ENCODE peak calls at places on chromosomes 6 and 20, in five cellular contexts. N is K562, W is SK-N-SH, A is HCT116, K is GM12878. J is an unnamed sample.

GRCh38 chr20:2626853-2627541 is 25.4 kb upstream of the NOP56 start:
- DNase-seq in W (no peak), N (no peak), A (peak), K (no peak), J (peak)

GRCh38 chr6:168827484-168827883 is 386.5 kb downstream of the SMOC2 start:
- DNase-seq in A (no peak), W (peak), K (no peak), N (no peak), J (no peak)

GRCh38 chr6:150008588-150008987 is 16.7 kb downstream of the RAET1L start:
- DNase-seq in W (no peak), A (peak), K (no peak), N (peak), J (no peak)

GRCh38 chr6:10174056-10174455 is 240.8 kb downstream of the TFAP2A start:
- DNase-seq in K (no peak), W (no peak), A (no peak), N (no peak), J (no peak)

GRCh38 chr6:73513496-73513854 is 7.4 kb downstream of the EEF1A1 start:
- DNase-seq in K (no peak), W (no peak), A (no peak), N (no peak), J (no peak)

GRCh38 chr6:66189915-66190314 is 482.9 kb upstream of the EYS start:
- DNase-seq in N (no peak), W (no peak), A (no peak), K (no peak), J (peak)

GRCh38 chr20:19501476-19502115 is 256.5 kb upstream of the RIN2 start:
- DNase-seq in W (no peak), A (no peak), N (no peak), K (no peak), J (no peak)

GRCh38 chr20:40251284-40251932 is 437.6 kb downstream of the MAFB start:
- DNase-seq in K (no peak), N (no peak), W (peak), A (peak), J (peak)

GRCh38 chr20:33169176-33169794 is 1.3 kb downstream of the BPIFA2 start:
- DNase-seq in N (peak), K (no peak), A (no peak), W (no peak), J (peak)

GRCh38 chr6:151402228-151402627 is 10.9 kb upstream of the ZBTB2 start:
- DNase-seq in N (no peak), A (no peak), K (no peak), W (no peak), J (no peak)

GRCh38 chr6:28489366-28490190 is 26.0 kb downstream of the GPX6 start:
- DNase-seq in N (peak), W (peak), K (peak), A (peak), J (peak)

DNA sequence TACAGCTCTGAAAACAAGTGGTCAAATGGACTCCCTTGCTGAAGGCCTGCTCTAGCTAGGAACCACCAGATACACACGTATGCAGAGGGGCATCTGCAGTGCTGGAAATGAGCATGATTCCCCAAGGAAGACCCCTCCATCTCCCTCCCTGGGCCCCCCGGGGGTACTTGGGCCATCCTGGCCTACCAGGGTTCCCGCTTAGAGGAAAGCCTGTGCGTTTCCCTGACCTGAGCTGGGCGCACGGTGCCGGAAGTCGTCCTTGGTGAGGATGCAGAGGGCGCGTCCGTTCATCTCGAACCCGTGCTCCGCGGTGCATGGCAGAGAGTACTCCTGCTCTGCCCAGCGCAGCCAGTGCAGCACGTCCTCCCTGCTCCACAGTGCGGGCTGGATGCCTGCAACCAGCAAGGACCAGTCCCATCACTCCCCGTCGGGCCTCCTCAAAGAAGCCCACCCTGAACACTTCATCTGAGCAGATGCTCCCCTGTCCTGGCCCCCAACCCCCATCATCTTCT is 11.8 kb downstream of the ETV7 start:
- DNase-seq in K (no peak), N (no peak), W (no peak), A (no peak), J (no peak)
- TF ChIP-seq ZBTB33 in K (no peak), N (no peak), W (no peak), A (no peak), J (no peak)

DNA sequence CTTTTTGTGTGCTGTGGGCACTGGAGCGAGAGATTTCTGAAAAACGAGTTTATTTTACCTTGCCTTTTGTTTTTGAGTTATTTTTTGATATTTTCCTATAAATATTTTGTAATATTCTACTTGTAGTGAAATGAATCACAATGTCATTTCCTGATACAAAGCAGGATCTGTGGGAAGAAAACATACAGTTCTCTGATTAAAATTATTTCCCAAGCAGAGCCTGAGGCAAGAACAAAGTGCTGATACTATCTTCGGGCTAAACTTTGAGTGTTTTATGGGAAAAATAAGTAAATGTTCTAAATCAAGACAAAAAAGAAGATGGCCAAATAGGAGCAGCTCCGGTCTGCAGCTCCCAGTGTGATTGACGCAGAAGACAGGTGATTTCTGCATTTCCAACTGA is 33.7 kb upstream of the ELOVL5 start:
- DNase-seq in K (no peak), W (no peak), N (no peak), A (no peak), J (no peak)
- TF ChIP-seq ZBTB33 in K (no peak), W (no peak), N (no peak), A (no peak), J (no peak)

GRCh38 chr6:47246556-47246955 is 63.1 kb downstream of the TNFRSF21 start:
- DNase-seq in K (no peak), N (no peak), W (no peak), A (no peak), J (no peak)

GRCh38 chr6:47250302-47250701 is 59.4 kb downstream of the TNFRSF21 start:
- DNase-seq in N (no peak), K (no peak), W (no peak), A (no peak), J (no peak)

GRCh38 chr6:47245745-47246371 is 63.8 kb downstream of the TNFRSF21 start:
- DNase-seq in W (no peak), N (no peak), K (no peak), A (no peak), J (no peak)

GRCh38 chr6:47248446-47248845 is 61.3 kb downstream of the TNFRSF21 start:
- DNase-seq in W (peak), K (no peak), A (no peak), N (no peak), J (no peak)

DNA sequence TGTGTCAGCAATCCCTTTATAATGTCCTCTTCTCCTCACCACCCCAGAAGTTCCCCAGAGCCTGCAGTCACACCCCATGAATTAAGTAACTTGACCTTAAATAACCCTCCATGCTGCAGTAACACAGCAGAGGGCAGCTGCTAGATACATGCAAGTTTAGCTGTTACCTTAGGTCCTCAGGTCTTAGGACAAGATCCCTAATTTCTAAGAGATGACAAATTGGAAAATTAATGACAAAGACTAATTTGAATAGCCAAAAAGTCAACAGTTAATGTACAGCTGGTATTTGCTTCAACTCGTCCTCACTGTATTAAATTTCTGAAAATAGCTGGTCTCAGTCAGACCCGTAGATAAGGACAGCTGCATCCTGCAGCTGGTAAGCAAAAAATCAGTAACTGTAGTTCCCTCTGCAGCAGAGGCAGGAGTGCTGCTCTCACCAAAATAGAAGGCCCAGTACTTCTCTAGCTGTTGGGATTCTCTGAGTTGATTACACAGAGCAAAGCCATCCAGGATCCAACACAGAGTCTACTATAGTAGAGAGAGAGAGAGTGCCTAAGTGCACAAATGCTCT is 62.4 kb downstream of the TNFRSF21 start:
- DNase-seq in W (peak), K (no peak), N (no peak), A (no peak), J (no peak)
- TF ChIP-seq ZBTB33 in W (no peak), K (no peak), N (no peak), A (no peak), J (no peak)

GRCh38 chr20:58482416-58482815 is 32.8 kb downstream of the APCDD1L start:
- DNase-seq in W (no peak), K (no peak), N (peak), A (no peak), J (no peak)
- TF ChIP-seq ZBTB33 in W (no peak), K (no peak), N (no peak), A (no peak), J (no peak)

DNA sequence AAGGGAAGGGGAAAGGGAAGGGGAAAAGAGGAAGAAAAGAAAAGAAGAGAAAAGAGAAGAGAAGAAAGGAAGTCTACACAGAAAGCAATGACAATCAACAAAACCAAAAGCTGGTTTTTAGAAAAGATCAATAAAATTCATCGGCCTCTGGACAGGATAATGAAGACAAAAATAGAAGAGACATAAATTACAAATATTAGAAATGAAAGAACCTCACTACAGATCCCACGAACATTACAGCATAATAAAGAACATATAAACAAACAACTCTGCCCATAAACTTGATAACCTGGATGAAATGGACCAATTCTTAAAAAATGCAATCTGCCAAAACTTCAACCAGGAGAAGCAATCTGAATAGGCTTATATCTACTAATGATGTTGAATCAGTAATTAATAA is 20.7 kb upstream of the ASF1A start:
- DNase-seq in N (no peak), A (no peak), K (no peak), W (no peak), J (no peak)
- TF ChIP-seq ZBTB33 in N (no peak), A (no peak), K (no peak), W (no peak), J (no peak)